ENCODE peak calls at places on chromosomes 12 and 14, in six cellular contexts. E is astrocyte of the spinal cord, C is epithelial cell of esophagus, Q is progenitor cell of endocrine pancreas, P is foreskin fibroblast, N is lower leg skin. B is an unnamed sample.

GRCh38 chr12:64655141-64655540 is 44.8 kb downstream of the RASSF3 start:
- DNase-seq in E (no peak), C (peak; percentile 33), Q (no peak), P (no peak), N (no peak), B (no peak)

GRCh38 chr12:124397399-124397679 is 102.4 kb downstream of the RFLNA start:
- DNase-seq in E (no peak), C (no peak), Q (no peak), P (no peak), N (no peak), B (no peak)

GRCh38 chr12:49990269-49990668 is 17.5 kb downstream of the AQP6 start:
- DNase-seq in E (no peak), C (peak; percentile 52), Q (no peak), P (peak; percentile 53), N (no peak), B (peak; percentile 31)

GRCh38 chr12:100675432-100675831 is 101.9 kb downstream of the GAS2L3 start:
- DNase-seq in E (peak; percentile 74), C (peak; percentile 71), Q (no peak), P (peak; percentile 85), N (no peak), B (peak; percentile 59)

GRCh38 chr12:75658286-75658685 is 146.9 kb upstream of the KRR1 start:
- DNase-seq in E (no peak), C (peak; percentile 45), Q (no peak), P (no peak), N (no peak), B (no peak)

GRCh38 chr12:130620281-130620680 is 95.8 kb downstream of the RIMBP2 start:
- DNase-seq in E (no peak), C (no peak), Q (no peak), P (no peak), N (no peak), B (no peak)

GRCh38 chr12:78916845-78917480 is 52.4 kb downstream of the SYT1 start:
- DNase-seq in E (peak; percentile 68), C (peak; percentile 52), Q (no peak), P (peak; percentile 2), N (no peak), B (peak; percentile 39)

GRCh38 chr14:100425454-100425814 is 102.3 kb downstream of the SLC25A47 start:
- DNase-seq in E (no peak), C (no peak), Q (no peak), P (no peak), N (no peak), B (no peak)

GRCh38 chr12:110453569-110454296 is 3.6 kb upstream of the ARPC3 start:
- DNase-seq in E (no peak), C (no peak), Q (no peak), P (no peak), N (no peak), B (no peak)

GRCh38 chr14:58200480-58200841 is 512 bp downstream of the ACTR10 start:
- DNase-seq in E (no peak), C (no peak), Q (no peak), P (no peak), N (no peak), B (peak; percentile 0)

GRCh38 chr12:22615963-22616501 is 8.9 kb upstream of the ETNK1 start:
- DNase-seq in E (no peak), C (peak; percentile 60), Q (no peak), P (no peak), N (no peak), B (no peak)

GRCh38 chr14:52052991-52053390 is 15.9 kb downstream of the NID2 start:
- DNase-seq in E (peak; percentile 56), C (no peak), Q (no peak), P (no peak), N (no peak), B (no peak)

GRCh38 chr12:102376251-102376747 is 104.1 kb downstream of the IGF1 start:
- DNase-seq in E (no peak), C (no peak), Q (no peak), P (peak; percentile 8), N (no peak), B (peak; percentile 22)

GRCh38 chr12:31207799-31208465 is 118.0 kb downstream of the SINHCAF start:
- DNase-seq in E (no peak), C (peak; percentile 63), Q (no peak), P (no peak), N (no peak), B (peak; percentile 33)

GRCh38 chr12:121196902-121197301 is 13.0 kb upstream of the P2RX4 start:
- DNase-seq in E (no peak), C (no peak), Q (no peak), P (no peak), N (no peak), B (no peak)

GRCh38 chr14:25017562-25017961 is 32.4 kb downstream of the STXBP6 start:
- DNase-seq in E (no peak), C (no peak), Q (no peak), P (no peak), N (no peak), B (no peak)

GRCh38 chr14:63949696-63950095 is 96.9 kb downstream of the SYNE2 start:
- DNase-seq in E (peak; percentile 17), C (peak; percentile 25), Q (no peak), P (peak; percentile 50), N (no peak), B (no peak)

GRCh38 chr14:101132051-101132541 is 228.6 kb upstream of the RTL1 start:
- DNase-seq in E (no peak), C (no peak), Q (no peak), P (no peak), N (no peak), B (no peak)

GRCh38 chr12:1769809-1770494 is 50.4 kb upstream of the LRTM2 start:
- DNase-seq in E (no peak), C (peak; percentile 74), Q (no peak), P (peak; percentile 41), N (no peak), B (no peak)

GRCh38 chr12:116959845-116960514 is 49.2 kb downstream of the FBXW8 start:
- DNase-seq in E (no peak), C (peak; percentile 19), Q (no peak), P (no peak), N (no peak), B (no peak)

GRCh38 chr12:80494836-80495235 is 50.8 kb downstream of the PTPRQ start:
- DNase-seq in E (no peak), C (no peak), Q (no peak), P (no peak), N (no peak), B (no peak)

GRCh38 chr14:35408026-35408425 is 3.5 kb upstream of the NFKBIA start:
- DNase-seq in E (no peak), C (no peak), Q (no peak), P (no peak), N (no peak), B (no peak)

GRCh38 chr14:73625686-73626085 is 13.4 kb downstream of the ACOT6 start:
- DNase-seq in E (peak; percentile 19), C (no peak), Q (no peak), P (no peak), N (no peak), B (no peak)

GRCh38 chr14:55340482-55340881 is 69.3 kb downstream of the FBXO34 start:
- DNase-seq in E (no peak), C (no peak), Q (no peak), P (no peak), N (no peak), B (no peak)

GRCh38 chr14:35932136-35932535 is 106.0 kb downstream of the BRMS1L start:
- DNase-seq in E (no peak), C (no peak), Q (no peak), P (no peak), N (no peak), B (no peak)

GRCh38 chr14:33788116-33788515 is 162.8 kb downstream of the EGLN3 start:
- DNase-seq in E (no peak), C (no peak), Q (no peak), P (no peak), N (no peak), B (no peak)

GRCh38 chr12:58393152-58393551 is 451.8 kb downstream of the ATP23 start:
- DNase-seq in E (peak; percentile 29), C (peak; percentile 53), Q (no peak), P (peak; percentile 50), N (no peak), B (peak; percentile 20)

GRCh38 chr12:93571854-93572711 is at the start of gene SOCS2:
- DNase-seq in E (no peak), C (peak; percentile 36), Q (peak; percentile 36), P (peak; percentile 61), N (peak; percentile 19), B (peak; percentile 14)

GRCh38 chr12:5432011-5432400 is at the start of gene NTF3:
- DNase-seq in E (no peak), C (peak; percentile 17), Q (peak; percentile 34), P (peak; percentile 81), N (no peak), B (no peak)

GRCh38 chr14:34237098-34237497 is 224.9 kb downstream of the SPTSSA start:
- DNase-seq in E (no peak), C (peak; percentile 73), Q (no peak), P (no peak), N (no peak), B (peak; percentile 17)

DNA sequence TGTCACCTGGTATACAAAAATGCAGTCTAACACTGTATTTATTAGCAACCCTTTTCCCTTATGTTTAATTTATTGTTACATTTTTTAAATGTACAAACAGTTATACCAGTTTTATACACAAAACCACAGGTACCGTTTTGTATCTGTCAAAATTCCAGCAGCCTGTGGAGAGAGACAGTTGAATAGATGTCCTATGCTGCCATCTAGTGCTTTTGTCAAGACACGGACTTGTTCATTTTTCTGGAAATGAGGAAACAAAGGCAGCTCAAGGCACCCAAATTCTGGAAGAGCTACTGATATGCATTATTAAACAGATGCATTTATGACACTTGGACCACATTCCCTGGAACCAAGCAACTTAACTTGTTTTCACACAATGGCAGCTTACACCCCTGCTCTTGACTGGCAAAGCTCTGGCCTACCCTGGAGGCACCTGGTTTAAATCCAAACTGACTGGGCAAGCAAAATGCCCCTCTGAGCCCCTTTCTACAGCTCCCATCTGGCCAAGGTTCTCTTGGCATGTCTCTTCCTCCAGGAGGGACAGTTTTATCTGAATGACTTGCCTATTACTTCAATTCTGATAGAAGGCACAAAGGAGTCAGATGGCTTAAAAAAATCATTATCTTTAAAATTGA is 286.9 kb upstream of the PRKD1 start:
- DNase-seq in E (peak; percentile 85), C (peak; percentile 76), Q (no peak), P (peak; percentile 85), N (no peak), B (peak; percentile 72)
- TF ChIP-seq CTCF in E (peak; percentile 53), C (peak; percentile 64), Q (peak; percentile 83), P (peak; percentile 56), N (peak; percentile 32), B (peak; percentile 54)

GRCh38 chr12:113712481-113712880 is 240.8 kb upstream of the LHX5 start:
- DNase-seq in E (no peak), C (no peak), Q (no peak), P (no peak), N (no peak), B (no peak)
- TF ChIP-seq CTCF in E (no peak), C (no peak), Q (no peak), P (no peak), N (no peak), B (no peak)

DNA sequence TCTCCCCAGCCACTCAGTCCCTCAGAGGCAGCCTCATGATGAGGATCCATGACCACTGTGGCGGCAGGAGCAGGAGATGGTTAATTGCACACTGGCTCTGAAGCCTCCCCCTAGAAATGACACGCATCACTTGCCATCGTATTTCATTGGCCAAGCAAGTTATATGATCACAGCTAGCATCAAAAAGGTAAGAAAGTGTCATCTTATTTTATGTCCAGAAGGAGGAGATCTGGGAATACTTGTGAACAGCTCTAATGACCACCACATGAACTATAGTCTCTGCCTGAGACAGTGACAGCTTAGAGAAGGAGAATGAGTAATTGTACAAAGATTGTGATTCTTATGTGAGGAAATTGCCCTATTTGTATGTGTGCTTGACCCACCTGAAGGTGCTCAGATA is 363.4 kb downstream of the NUAK1 start:
- DNase-seq in E (peak; percentile 35), C (peak; percentile 38), Q (no peak), P (no peak), N (no peak), B (no peak)
- TF ChIP-seq CTCF in E (no peak), C (peak; percentile 20), Q (no peak), P (no peak), N (no peak), B (no peak)

GRCh38 chr14:86462193-86462592 is 932.2 kb downstream of the FLRT2 start:
- DNase-seq in E (peak; percentile 8), C (peak; percentile 40), Q (no peak), P (peak; percentile 41), N (no peak), B (peak; percentile 52)
- TF ChIP-seq CTCF in E (peak; percentile 47), C (peak; percentile 59), Q (peak; percentile 30), P (peak; percentile 20), N (no peak), B (peak; percentile 28)